ENCODE peak calls at places on chromosomes 5 and 9, in eight cellular contexts. B is left cardiac atrium, H is ELR, W is T-helper 9 cell, J is transverse colon, D is progenitor cell of endocrine pancreas, O is foreskin fibroblast, Y is spleen. X is an unnamed sample.

GRCh38 chr9:20236676-20237075 is 385.6 kb downstream of the MLLT3 start:
- DNase-seq in B (no peak), H (peak; percentile 1), W (no peak), J (no peak), D (peak; percentile 14), O (no peak), Y (no peak), X (no peak)

GRCh38 chr9:79480639-79481038 is 91.1 kb upstream of the TLE4 start:
- DNase-seq in B (no peak), H (no peak), W (no peak), J (no peak), D (no peak), O (no peak), Y (no peak), X (no peak)

GRCh38 chr5:59107692-59108091 is 524.8 kb downstream of the RAB3C start:
- DNase-seq in B (no peak), H (no peak), W (no peak), J (no peak), D (no peak), O (no peak), Y (no peak), X (peak; percentile 94)

GRCh38 chr5:93677344-93678021 is 63.9 kb downstream of the POU5F2 start:
- DNase-seq in B (peak; percentile 44), H (peak; percentile 88), W (no peak), J (no peak), D (peak; percentile 14), O (peak; percentile 93), Y (no peak), X (peak; percentile 80)

GRCh38 chr5:109291090-109291489 is 118.7 kb downstream of the PJA2 start:
- DNase-seq in B (no peak), H (no peak), W (no peak), J (no peak), D (no peak), O (no peak), Y (no peak), X (no peak)

GRCh38 chr5:149898811-149899210 is 45.8 kb downstream of the PDE6A start:
- DNase-seq in B (no peak), H (no peak), W (no peak), J (no peak), D (no peak), O (no peak), Y (no peak), X (no peak)

GRCh38 chr5:175842947-175843793 is 28.2 kb upstream of the CPLX2 start:
- DNase-seq in B (no peak), H (peak; percentile 85), W (no peak), J (no peak), D (no peak), O (peak; percentile 71), Y (no peak), X (peak; percentile 22)

GRCh38 chr5:176614805-176615478 is 5.0 kb upstream of the GPRIN1 start:
- DNase-seq in B (no peak), H (peak; percentile 82), W (no peak), J (no peak), D (no peak), O (peak; percentile 76), Y (no peak), X (peak; percentile 29)

GRCh38 chr5:92729088-92729487 is 851.9 kb downstream of the NR2F1-AS1 start:
- DNase-seq in B (no peak), H (no peak), W (no peak), J (no peak), D (no peak), O (no peak), Y (no peak), X (no peak)

GRCh38 chr5:109792613-109793012 is 102.9 kb downstream of the MAN2A1 start:
- DNase-seq in B (no peak), H (no peak), W (no peak), J (no peak), D (no peak), O (no peak), Y (no peak), X (no peak)

GRCh38 chr9:131259432-131259885 is 16.9 kb downstream of the FAM78A start:
- DNase-seq in B (peak; percentile 12), H (no peak), W (no peak), J (no peak), D (no peak), O (no peak), Y (peak; percentile 68), X (no peak)

GRCh38 chr9:86909388-86909787 is 37.9 kb downstream of the GAS1 start:
- DNase-seq in B (no peak), H (no peak), W (no peak), J (no peak), D (no peak), O (peak; percentile 29), Y (no peak), X (peak; percentile 31)

GRCh38 chr5:53479656-53480473 is 564 bp upstream of the FST start:
- DNase-seq in B (peak; percentile 51), H (peak; percentile 67), W (no peak), J (peak; percentile 39), D (peak; percentile 39), O (peak; percentile 69), Y (peak; percentile 78), X (no peak)

GRCh38 chr5:145978171-145978570 is 41.8 kb downstream of the SH3RF2 start:
- DNase-seq in B (no peak), H (no peak), W (no peak), J (peak; percentile 21), D (no peak), O (no peak), Y (no peak), X (no peak)

GRCh38 chr9:131657890-131658752 is 81.8 kb downstream of the RAPGEF1 start:
- DNase-seq in B (no peak), H (peak; percentile 95), W (no peak), J (no peak), D (no peak), O (peak; percentile 82), Y (no peak), X (peak; percentile 85)

GRCh38 chr9:33450747-33451146 is 3.4 kb upstream of the AQP3 start:
- DNase-seq in B (no peak), H (no peak), W (no peak), J (no peak), D (no peak), O (no peak), Y (no peak), X (no peak)

GRCh38 chr9:86943223-86943870 is 4.0 kb downstream of the GAS1 start:
- DNase-seq in B (peak; percentile 30), H (no peak), W (no peak), J (no peak), D (no peak), O (no peak), Y (no peak), X (peak; percentile 73)

GRCh38 chr5:74402553-74402952 is 238.0 kb downstream of the ENC1 start:
- DNase-seq in B (no peak), H (no peak), W (no peak), J (no peak), D (no peak), O (no peak), Y (no peak), X (no peak)

GRCh38 chr9:92289708-92290390 is 3.6 kb downstream of the IARS1 start:
- DNase-seq in B (no peak), H (peak; percentile 50), W (no peak), J (no peak), D (no peak), O (no peak), Y (no peak), X (no peak)

GRCh38 chr5:373710-374602 is 52.4 kb downstream of the AHRR start:
- DNase-seq in B (peak; percentile 55), H (peak; percentile 87), W (no peak), J (peak; percentile 34), D (peak; percentile 20), O (peak; percentile 87), Y (peak; percentile 77), X (no peak)

GRCh38 chr9:92723299-92723625 is 41.4 kb downstream of the BICD2 start:
- DNase-seq in B (no peak), H (peak; percentile 22), W (no peak), J (no peak), D (no peak), O (peak; percentile 49), Y (no peak), X (no peak)

GRCh38 chr5:78009937-78010527 is 233.9 kb upstream of the TBCA start:
- DNase-seq in B (no peak), H (peak; percentile 66), W (no peak), J (no peak), D (no peak), O (peak; percentile 74), Y (no peak), X (peak; percentile 79)